ENCODE peak calls at places on chromosomes 6 and 20, in ten cellular contexts. Y, G, I, D, T, J, H, N, Z and C are unnamed samples.

GRCh38 chr20:64116016-64116415 is 8.7 kb upstream of the NPBWR2 start:
- DNase-seq in Y (no peak), J (no peak), D (no peak), I (no peak), T (no peak), Z (no peak), H (no peak), G (no peak), N (no peak), C (no peak)

GRCh38 chr6:144678844-144679243 is 393.7 kb downstream of the UTRN start:
- DNase-seq in I (no peak), T (peak), N (peak), J (no peak), D (no peak), Y (no peak), H (no peak), Z (no peak), G (no peak), C (no peak)

GRCh38 chr20:44180814-44181213 is 6.2 kb downstream of the JPH2 start:
- DNase-seq in G (no peak), T (no peak), J (no peak), Y (no peak), Z (no peak), H (no peak), D (no peak), N (no peak), I (no peak), C (no peak)

GRCh38 chr20:10673176-10673830 is 496 bp downstream of the JAG1 start:
- DNase-seq in Z (peak), D (peak), J (no peak), I (no peak), N (peak), Y (no peak), G (no peak), T (peak), H (peak), C (peak)

GRCh38 chr6:111522393-111523020 is 39.5 kb upstream of the REV3L start:
- DNase-seq in Y (no peak), Z (no peak), D (no peak), N (no peak), H (no peak), G (no peak), J (no peak), I (no peak), T (no peak), C (no peak)

GRCh38 chr20:46903256-46903655 is 8.6 kb downstream of the EYA2 start:
- DNase-seq in N (no peak), H (no peak), Z (no peak), G (no peak), D (no peak), T (no peak), J (no peak), Y (no peak), I (no peak), C (no peak)

GRCh38 chr6:109308018-109308492 is 74.2 kb downstream of the CD164 start:
- DNase-seq in D (no peak), Z (peak), J (peak), I (no peak), G (no peak), T (peak), N (peak), H (no peak), Y (no peak), C (no peak)

GRCh38 chr6:166785131-166785530 is 158.1 kb upstream of the RPS6KA2 start:
- DNase-seq in I (no peak), D (no peak), T (no peak), Z (no peak), Y (no peak), H (no peak), N (no peak), J (no peak), G (no peak), C (no peak)

GRCh38 chr6:169424821-169425240 is 171.2 kb upstream of the THBS2 start:
- DNase-seq in T (peak), Y (no peak), D (no peak), Z (no peak), J (no peak), G (no peak), N (peak), H (no peak), I (no peak), C (no peak)

GRCh38 chr6:6943411-6943810 is 164.3 kb upstream of the RREB1 start:
- DNase-seq in N (no peak), D (no peak), Z (no peak), G (no peak), T (no peak), J (no peak), Y (no peak), I (no peak), H (no peak), C (no peak)

GRCh38 chr6:149636116-149636515 is 12.4 kb downstream of the KATNA1 start:
- DNase-seq in Y (no peak), Z (no peak), H (no peak), D (no peak), T (peak), I (no peak), G (no peak), J (peak), N (peak), C (no peak)

GRCh38 chr20:20363449-20364015 is 4.4 kb upstream of the INSM1 start:
- DNase-seq in Y (no peak), J (no peak), Z (no peak), I (no peak), N (no peak), D (peak), H (no peak), T (no peak), G (no peak), C (peak)

GRCh38 chr20:32761831-32762753 is at the start of gene DNMT3B:
- DNase-seq in D (peak), I (peak), Y (peak), T (peak), Z (peak), H (peak), G (peak), N (peak), J (peak), C (peak)

GRCh38 chr6:110895907-110896608 is 21.5 kb downstream of the AMD1 start:
- DNase-seq in Y (no peak), T (no peak), N (no peak), D (no peak), J (no peak), Z (no peak), G (no peak), I (no peak), H (no peak), C (no peak)

GRCh38 chr6:135686784-135687301 is 164.7 kb upstream of the PDE7B start:
- DNase-seq in H (no peak), T (peak), I (no peak), J (no peak), N (peak), G (no peak), Z (no peak), D (peak), Y (no peak), C (no peak)

GRCh38 chr6:100202417-100203194 is 208.6 kb upstream of the MCHR2 start:
- DNase-seq in G (peak), N (peak), T (peak), J (peak), H (no peak), Z (peak), D (no peak), Y (no peak), I (no peak), C (peak)

GRCh38 chr6:30885999-30886896 is 1.9 kb downstream of the DDR1 start:
- DNase-seq in N (peak), G (peak), Z (peak), T (peak), Y (peak), H (peak), D (peak), J (peak), I (no peak), C (peak)

GRCh38 chr6:111586554-111586953 is 19.1 kb downstream of the TRAF3IP2 start:
- DNase-seq in D (peak), Y (no peak), I (no peak), N (no peak), G (no peak), T (no peak), Z (no peak), H (no peak), J (no peak), C (peak)

GRCh38 chr20:50759678-50760077 is 28.3 kb downstream of the PARD6B start:
- DNase-seq in Y (no peak), D (no peak), N (no peak), J (no peak), H (no peak), T (no peak), Z (no peak), G (no peak), I (no peak), C (no peak)

GRCh38 chr6:124870611-124871201 is 91.5 kb upstream of the RNF217 start:
- DNase-seq in D (no peak), T (peak), H (no peak), Z (no peak), N (peak), G (no peak), I (no peak), J (peak), Y (peak), C (peak)